ENCODE peak calls at places on chromosomes 2 and 18, in four cellular contexts. One of them, this sample, is unnamed.

GRCh38 chr2:62266433-62267038 is 70.6 kb downstream of the B3GNT2 start:
- DNase-seq in B cell: no peak
- DNase-seq in uterus: no peak
- DNase-seq in A673: no peak
- DNase-seq in this sample: peak; percentile 70

GRCh38 chr18:24679062-24679461 is 218.6 kb downstream of the HRH4 start:
- DNase-seq in uterus: no peak
- DNase-seq in A673: no peak
- DNase-seq in B cell: no peak
- DNase-seq in this sample: no peak

GRCh38 chr2:14634885-14635871 is 2.7 kb downstream of the LRATD1 start:
- DNase-seq in B cell: no peak
- DNase-seq in uterus: peak; percentile 67
- DNase-seq in A673: peak; percentile 4
- DNase-seq in this sample: peak; percentile 81

GRCh38 chr18:24064701-24065100 is 50.1 kb downstream of the TTC39C start:
- DNase-seq in B cell: no peak
- DNase-seq in uterus: no peak
- DNase-seq in A673: no peak
- DNase-seq in this sample: no peak

GRCh38 chr18:78862395-78862794 is 117.2 kb upstream of the SALL3 start:
- DNase-seq in uterus: no peak
- DNase-seq in B cell: no peak
- DNase-seq in A673: no peak
- DNase-seq in this sample: no peak

GRCh38 chr2:108412995-108413726 is 35.4 kb downstream of the SULT1C4 start:
- DNase-seq in A673: peak; percentile 10
- DNase-seq in B cell: no peak
- DNase-seq in uterus: no peak
- DNase-seq in this sample: no peak

GRCh38 chr2:175012516-175012915 is 7.3 kb upstream of the CHN1 start:
- DNase-seq in A673: no peak
- DNase-seq in uterus: no peak
- DNase-seq in B cell: no peak
- DNase-seq in this sample: no peak

GRCh38 chr2:205895981-205896655 is 189.9 kb downstream of the INO80D start:
- DNase-seq in B cell: no peak
- DNase-seq in A673: no peak
- DNase-seq in uterus: no peak
- DNase-seq in this sample: no peak

GRCh38 chr2:226618875-226619605 is 180.6 kb downstream of the IRS1 start:
- DNase-seq in uterus: no peak
- DNase-seq in B cell: no peak
- DNase-seq in A673: peak; percentile 51
- DNase-seq in this sample: no peak

GRCh38 chr2:188751786-188752185 is 222.4 kb upstream of the COL3A1 start:
- DNase-seq in B cell: no peak
- DNase-seq in uterus: no peak
- DNase-seq in A673: no peak
- DNase-seq in this sample: no peak

GRCh38 chr2:160417745-160418397 is 75.7 kb downstream of the RBMS1 start:
- DNase-seq in uterus: no peak
- DNase-seq in B cell: no peak
- DNase-seq in A673: peak; percentile 63
- DNase-seq in this sample: peak; percentile 27

GRCh38 chr2:44918095-44918775 is 23.3 kb upstream of the SIX3 start:
- DNase-seq in A673: no peak
- DNase-seq in B cell: no peak
- DNase-seq in uterus: no peak
- DNase-seq in this sample: no peak

GRCh38 chr2:20103514-20103913 is 52.1 kb upstream of the LAPTM4A start:
- DNase-seq in B cell: no peak
- DNase-seq in uterus: no peak
- DNase-seq in A673: no peak
- DNase-seq in this sample: peak; percentile 30
- TF ChIP-seq CTCF in B cell: no peak
- TF ChIP-seq CTCF in uterus: no peak
- TF ChIP-seq CTCF in A673: peak; percentile 20
- TF ChIP-seq CTCF in this sample: peak; percentile 56

DNA sequence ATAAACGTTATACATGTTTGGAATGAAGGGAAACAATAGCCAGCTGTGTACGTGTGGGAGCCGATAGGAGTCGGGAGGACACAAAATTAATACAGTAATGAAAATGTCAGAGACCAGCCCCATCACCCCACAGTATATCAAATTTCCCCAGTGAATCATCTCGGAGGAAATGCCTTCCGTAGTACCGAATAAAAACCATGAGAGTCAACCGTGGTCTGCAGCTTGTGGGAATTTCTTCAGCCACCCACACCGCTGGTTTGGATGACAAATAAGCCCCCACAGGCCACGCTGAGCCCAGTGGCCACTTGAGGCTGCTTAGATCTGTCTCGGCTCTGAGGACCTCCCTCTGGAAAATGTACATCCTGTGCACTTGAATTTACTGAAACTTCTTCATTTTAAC is 133.7 kb downstream of the COL6A3 start:
- DNase-seq in B cell: no peak
- DNase-seq in A673: peak; percentile 69
- DNase-seq in uterus: no peak
- DNase-seq in this sample: no peak
- TF ChIP-seq CTCF in B cell: no peak
- TF ChIP-seq CTCF in A673: no peak
- TF ChIP-seq CTCF in uterus: no peak
- TF ChIP-seq CTCF in this sample: no peak

GRCh38 chr2:43220982-43221659 is 5.3 kb downstream of the ZFP36L2 start:
- DNase-seq in A673: peak; percentile 89
- DNase-seq in uterus: peak; percentile 86
- DNase-seq in B cell: no peak
- DNase-seq in this sample: peak; percentile 76

GRCh38 chr2:43218221-43218549 is 8.2 kb downstream of the ZFP36L2 start:
- DNase-seq in A673: no peak
- DNase-seq in uterus: no peak
- DNase-seq in B cell: no peak
- DNase-seq in this sample: no peak

GRCh38 chr2:43220229-43220981 is 6.0 kb downstream of the ZFP36L2 start:
- DNase-seq in A673: no peak
- DNase-seq in B cell: no peak
- DNase-seq in uterus: no peak
- DNase-seq in this sample: no peak

GRCh38 chr2:43218550-43219382 is 7.6 kb downstream of the ZFP36L2 start:
- DNase-seq in B cell: peak; percentile 79
- DNase-seq in uterus: no peak
- DNase-seq in A673: no peak
- DNase-seq in this sample: peak; percentile 74

DNA sequence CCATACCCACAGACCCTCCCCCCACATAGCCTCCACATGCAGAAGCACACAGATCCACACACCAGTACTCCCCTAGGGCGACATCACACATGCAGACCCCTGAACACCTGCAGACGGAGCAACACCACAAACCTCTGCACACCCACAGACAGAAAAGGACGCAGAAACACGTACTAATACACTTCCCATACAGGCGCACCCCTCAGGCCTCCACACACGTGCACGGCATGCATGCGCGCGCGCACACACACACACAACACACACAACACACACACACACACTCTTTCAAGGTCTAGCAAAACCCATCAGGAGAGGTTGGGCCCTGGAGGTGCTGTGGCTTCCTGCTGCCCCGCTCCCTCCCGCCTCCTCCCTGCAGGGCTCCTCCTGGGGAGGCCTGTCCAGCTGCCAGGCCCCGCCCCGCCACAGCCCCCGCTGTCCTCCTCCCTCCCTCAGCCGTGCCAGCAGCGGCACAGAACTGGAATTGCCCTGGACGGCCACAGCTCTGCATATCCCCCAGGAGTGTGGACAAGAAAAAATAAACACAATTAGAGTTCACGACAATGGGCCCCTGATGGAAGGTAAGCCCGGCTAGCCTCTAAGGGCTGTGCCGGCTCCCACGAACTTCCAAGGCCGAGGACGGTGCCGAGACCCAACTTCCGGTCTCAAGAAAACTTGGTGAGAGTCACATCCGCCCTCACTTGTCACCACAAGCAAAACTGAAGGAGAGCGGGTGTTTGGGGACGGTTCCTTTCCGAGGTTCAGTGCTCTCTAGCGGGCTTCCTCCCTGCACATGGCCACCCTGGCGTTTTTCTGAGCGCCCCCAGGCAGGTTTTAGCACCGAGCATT is 6.8 kb downstream of the ZFP36L2 start:
- DNase-seq in B cell: peak; percentile 83
- DNase-seq in uterus: peak; percentile 87
- DNase-seq in A673: peak; percentile 78
- DNase-seq in this sample: peak; percentile 82
- TF ChIP-seq CTCF in B cell: no peak
- TF ChIP-seq CTCF in uterus: no peak
- TF ChIP-seq CTCF in A673: no peak
- TF ChIP-seq CTCF in this sample: no peak

GRCh38 chr2:239378021-239378917 is 22.6 kb downstream of the HDAC4 start:
- DNase-seq in B cell: no peak
- DNase-seq in uterus: no peak
- DNase-seq in A673: no peak
- DNase-seq in this sample: no peak

GRCh38 chr2:239380831-239381708 is 19.8 kb downstream of the HDAC4 start:
- DNase-seq in B cell: peak; percentile 87
- DNase-seq in uterus: no peak
- DNase-seq in A673: no peak
- DNase-seq in this sample: no peak

GRCh38 chr2:239378918-239379640 is 21.7 kb downstream of the HDAC4 start:
- DNase-seq in uterus: no peak
- DNase-seq in B cell: no peak
- DNase-seq in A673: no peak
- DNase-seq in this sample: no peak

GRCh38 chr2:239381709-239382134 is 19.1 kb downstream of the HDAC4 start:
- DNase-seq in A673: peak; percentile 19
- DNase-seq in uterus: no peak
- DNase-seq in B cell: peak; percentile 90
- DNase-seq in this sample: peak; percentile 65

GRCh38 chr2:239379641-239380170 is 21.1 kb downstream of the HDAC4 start:
- DNase-seq in uterus: no peak
- DNase-seq in A673: no peak
- DNase-seq in B cell: no peak
- DNase-seq in this sample: peak; percentile 41
- TF ChIP-seq CTCF in uterus: no peak
- TF ChIP-seq CTCF in A673: no peak
- TF ChIP-seq CTCF in B cell: no peak
- TF ChIP-seq CTCF in this sample: peak; percentile 72

GRCh38 chr2:23447405-23447804 is 62.4 kb downstream of the KLHL29 start:
- DNase-seq in A673: no peak
- DNase-seq in B cell: no peak
- DNase-seq in uterus: no peak
- DNase-seq in this sample: no peak
- TF ChIP-seq CTCF in A673: no peak
- TF ChIP-seq CTCF in B cell: no peak
- TF ChIP-seq CTCF in uterus: no peak
- TF ChIP-seq CTCF in this sample: no peak

GRCh38 chr2:46902465-46902864 is 13.1 kb downstream of the MCFD2 start:
- DNase-seq in A673: no peak
- DNase-seq in B cell: no peak
- DNase-seq in uterus: no peak
- DNase-seq in this sample: no peak
- TF ChIP-seq CTCF in A673: no peak
- TF ChIP-seq CTCF in B cell: no peak
- TF ChIP-seq CTCF in uterus: no peak
- TF ChIP-seq CTCF in this sample: no peak

GRCh38 chr2:120949027-120949956 is 213.6 kb downstream of the GLI2 start:
- DNase-seq in B cell: no peak
- DNase-seq in A673: no peak
- DNase-seq in uterus: no peak
- DNase-seq in this sample: peak; percentile 28
- TF ChIP-seq CTCF in B cell: no peak
- TF ChIP-seq CTCF in A673: peak; percentile 52
- TF ChIP-seq CTCF in uterus: no peak
- TF ChIP-seq CTCF in this sample: peak; percentile 62

This sample was measured in GM23338.